ENCODE peak calls at places on chromosomes 6 and 20, in eight cellular contexts. K is cardiac fibroblast; C is CD4-positive, alpha-beta T cell; O is nephron progenitor cell; A is AG04450; Y is IMR-90; Z is AG10803; X is HFF-Myc. J is an unnamed sample.

GRCh38 chr20:9408422-9409300 is 105.7 kb upstream of the LAMP5 start:
- DNase-seq in O (no peak), C (no peak), K (peak), A (no peak), X (no peak), Z (peak), Y (peak), J (no peak)

GRCh38 chr20:7147220-7147601 is 379.7 kb downstream of the BMP2 start:
- DNase-seq in Y (no peak), X (no peak), K (no peak), C (no peak), Z (no peak), A (no peak), O (no peak), J (no peak)

GRCh38 chr6:154615483-154616025 is 105.1 kb upstream of the CNKSR3 start:
- DNase-seq in X (peak), C (no peak), A (peak), Y (peak), O (no peak), Z (peak), K (peak), J (no peak)

GRCh38 chr20:45818239-45818638 is 5.8 kb downstream of the UBE2C start:
- DNase-seq in A (no peak), K (no peak), Z (no peak), X (no peak), C (no peak), Y (no peak), O (no peak), J (no peak)

GRCh38 chr6:16868968-16869367 is 107.7 kb upstream of the ATXN1 start:
- DNase-seq in A (no peak), Z (no peak), Y (peak), C (no peak), X (no peak), O (no peak), K (no peak), J (no peak)

GRCh38 chr6:73349311-73349710 is 4.8 kb downstream of the DPPA5 start:
- DNase-seq in C (no peak), A (no peak), Z (no peak), K (no peak), O (no peak), X (no peak), Y (no peak), J (no peak)

GRCh38 chr6:1890071-1890470 is 280.4 kb downstream of the FOXC1 start:
- DNase-seq in A (no peak), Z (no peak), X (no peak), C (no peak), K (peak), O (no peak), Y (no peak), J (no peak)

GRCh38 chr6:145332001-145332400 is 403.3 kb downstream of the EPM2A start:
- DNase-seq in X (no peak), O (no peak), C (no peak), K (no peak), Z (no peak), A (no peak), Y (no peak), J (no peak)

GRCh38 chr6:100266512-100266911 is 198.2 kb downstream of the SIM1 start:
- DNase-seq in Y (no peak), A (no peak), X (no peak), K (no peak), Z (no peak), C (no peak), O (no peak), J (no peak)

GRCh38 chr6:31479151-31479932 is 18.6 kb upstream of the MICB start:
- DNase-seq in X (no peak), C (no peak), K (no peak), A (no peak), O (no peak), Z (no peak), Y (no peak), J (no peak)

GRCh38 chr20:45835230-45836224 is 1.9 kb downstream of the SNX21 start:
- DNase-seq in C (no peak), X (no peak), Y (peak), K (peak), Z (peak), A (no peak), O (no peak), J (no peak)

GRCh38 chr6:166715065-166715464 is 88.0 kb upstream of the RPS6KA2 start:
- DNase-seq in C (no peak), A (no peak), O (no peak), Z (no peak), K (no peak), X (no peak), Y (no peak), J (no peak)

GRCh38 chr6:150256618-150257272 is 112.1 kb upstream of the IYD start:
- DNase-seq in O (no peak), K (peak), C (no peak), X (no peak), Z (peak), Y (peak), A (no peak), J (no peak)

GRCh38 chr20:25238319-25239037 is 9.4 kb upstream of the PYGB start:
- DNase-seq in A (no peak), K (peak), X (no peak), C (no peak), Y (peak), Z (peak), O (no peak), J (no peak)

GRCh38 chr6:89585156-89585555 is 53.4 kb downstream of the LYRM2 start:
- DNase-seq in O (no peak), A (no peak), Y (no peak), X (no peak), Z (peak), C (no peak), K (no peak), J (no peak)

GRCh38 chr6:108902389-108902792 is 54.2 kb downstream of the ARMC2 start:
- DNase-seq in K (peak), Y (peak), A (no peak), O (no peak), Z (peak), C (no peak), X (no peak), J (no peak)

GRCh38 chr6:45727824-45728449 is 287.7 kb downstream of the CLIC5 start:
- DNase-seq in K (no peak), Y (no peak), X (no peak), A (no peak), O (no peak), C (no peak), Z (no peak), J (no peak)

GRCh38 chr6:11659757-11660156 is 118.8 kb downstream of the ADTRP start:
- DNase-seq in C (no peak), Y (no peak), O (no peak), A (no peak), Z (no peak), K (no peak), X (no peak), J (no peak)

GRCh38 chr6:169556238-169556637 is 145.6 kb downstream of the WDR27 start:
- DNase-seq in Y (no peak), A (no peak), K (no peak), C (no peak), Z (peak), X (no peak), O (no peak), J (no peak)

GRCh38 chr6:13383280-13384163 is 55.2 kb upstream of the TBC1D7 start:
- DNase-seq in K (peak), O (no peak), Z (peak), X (no peak), C (no peak), A (no peak), Y (peak), J (no peak)

GRCh38 chr6:40960784-40961430 is 78.1 kb downstream of the UNC5CL start:
- DNase-seq in Z (no peak), Y (peak), X (no peak), O (no peak), A (no peak), K (no peak), C (no peak), J (no peak)

DNA sequence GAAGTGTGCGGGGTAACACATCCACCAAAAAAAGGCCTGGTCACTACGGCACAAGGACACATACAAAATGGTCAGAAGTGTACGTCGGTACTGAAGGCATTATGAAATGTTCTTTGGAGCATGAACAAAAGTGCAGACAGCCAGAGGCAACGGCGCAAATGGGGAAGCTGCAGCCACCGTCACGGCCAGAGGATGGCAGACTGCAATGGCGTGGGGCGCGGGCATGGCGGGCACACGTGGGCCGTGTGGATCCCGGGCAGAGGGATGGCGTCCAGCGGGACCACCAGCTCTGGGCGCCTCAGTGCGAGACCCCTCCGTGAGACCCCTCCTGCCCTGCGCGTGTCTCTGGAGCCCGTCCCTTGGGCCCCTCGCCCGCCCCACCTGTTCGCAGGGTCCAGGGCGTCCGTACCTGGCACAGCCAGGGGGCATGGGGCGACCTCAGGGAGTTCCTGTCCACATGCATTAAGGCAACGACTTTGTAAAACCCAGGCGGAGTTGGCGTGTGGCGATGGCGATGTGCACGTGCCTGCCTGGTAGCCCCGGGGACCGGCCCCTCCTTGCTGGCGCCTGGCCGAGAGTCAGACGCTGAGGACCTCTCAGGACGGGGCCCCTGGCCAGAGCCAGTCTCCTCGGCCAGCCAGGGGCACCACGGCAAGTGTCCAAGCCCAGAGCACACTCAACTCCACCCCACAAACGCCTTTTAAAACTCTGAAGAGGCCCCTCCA is 39.5 kb upstream of the CHRNA4 start:
- DNase-seq in K (no peak), Z (no peak), C (no peak), A (no peak), X (no peak), Y (no peak), O (no peak), J (no peak)
- TF ChIP-seq CTCF in K (no peak), Z (no peak), C (no peak), A (no peak), X (no peak), Y (no peak), O (no peak), J (no peak)

GRCh38 chr20:35568645-35569044 is 26.8 kb downstream of the ERGIC3 start:
- DNase-seq in Z (no peak), C (no peak), X (no peak), O (no peak), K (no peak), A (no peak), Y (no peak), J (no peak)
- TF ChIP-seq CTCF in Z (peak), C (no peak), X (peak), O (peak), K (peak), A (peak), Y (peak), J (peak)

DNA sequence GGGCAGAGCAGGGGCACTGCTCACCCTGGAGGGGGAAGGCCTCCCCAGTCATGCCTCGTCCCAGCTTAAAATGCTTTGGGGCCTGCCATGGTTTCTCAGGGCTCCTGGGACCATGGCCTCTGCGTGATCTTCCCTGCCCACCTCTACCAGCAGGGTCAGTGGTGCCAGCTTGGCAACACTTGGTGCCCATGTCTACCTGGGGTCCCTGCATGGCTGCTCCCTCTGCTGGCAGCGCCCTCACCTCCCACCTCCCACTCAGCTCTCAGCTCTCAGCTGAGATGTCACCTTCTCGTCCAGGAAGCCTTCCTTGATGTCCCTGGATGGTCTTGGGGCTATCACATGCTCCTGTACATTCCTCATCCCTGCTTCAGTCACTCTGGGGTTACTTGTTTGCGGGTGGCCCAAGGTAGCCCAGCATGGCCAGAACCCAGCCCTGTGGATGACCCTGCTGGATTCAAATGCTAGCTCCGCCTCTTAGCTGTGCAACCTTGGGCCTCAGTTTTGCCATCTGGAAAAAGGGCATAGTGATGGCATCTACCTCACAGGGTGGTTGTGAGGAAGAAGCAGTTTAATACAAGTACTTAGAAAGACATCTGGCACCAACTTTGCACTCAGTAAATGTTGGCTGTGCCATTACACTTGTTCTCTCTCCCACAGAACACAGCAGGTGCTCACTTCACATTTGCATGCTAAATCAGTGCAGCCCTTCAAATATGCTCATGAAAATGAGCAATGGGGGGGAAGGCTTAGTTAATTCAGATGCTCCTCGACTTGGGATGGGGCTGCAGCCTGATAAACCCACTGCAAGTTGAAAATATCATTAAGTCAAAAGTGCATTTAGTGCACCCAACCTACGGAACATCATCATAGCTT is 53.5 kb upstream of the PTPN1 start:
- DNase-seq in Z (no peak), C (no peak), Y (no peak), A (no peak), O (no peak), K (no peak), X (no peak), J (no peak)
- TF ChIP-seq CTCF in Z (no peak), C (no peak), Y (no peak), A (peak), O (no peak), K (peak), X (peak), J (no peak)

DNA sequence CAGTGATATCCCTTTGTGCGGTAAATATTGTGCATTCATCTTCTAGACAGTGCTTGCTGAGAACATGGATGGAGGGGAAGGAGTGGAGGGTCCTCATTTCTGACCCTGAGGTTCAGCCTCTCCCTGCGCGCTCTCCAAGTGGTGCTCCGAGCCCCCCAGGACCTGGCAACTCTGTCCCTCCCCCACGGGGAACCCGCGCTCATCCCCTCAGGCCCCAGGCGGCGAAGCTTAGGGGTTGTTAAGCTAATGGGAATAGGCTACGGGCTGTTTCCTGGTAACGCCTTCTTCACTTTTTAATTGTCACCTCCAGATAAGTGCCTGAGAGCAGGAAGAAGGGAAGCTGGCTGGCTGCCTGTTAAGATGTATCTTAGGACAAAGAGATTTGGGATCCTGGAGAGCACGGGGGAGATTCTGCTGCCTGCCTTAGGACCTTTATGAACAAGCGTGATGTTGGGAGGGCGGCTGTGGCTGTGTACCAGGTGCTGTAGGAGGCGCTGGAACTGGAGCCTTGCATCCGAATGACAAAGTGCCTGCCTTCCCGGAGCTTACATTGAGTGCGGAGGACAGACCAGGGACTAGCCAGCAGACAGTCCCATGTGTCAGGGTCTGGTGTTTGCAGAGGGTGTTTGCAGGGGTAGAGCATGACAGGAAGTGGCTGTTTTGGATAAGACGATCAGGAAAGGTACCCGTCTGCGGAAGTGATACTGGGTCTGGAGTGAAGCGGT is 11.7 kb downstream of the TSHZ2 start:
- DNase-seq in A (no peak), O (no peak), Z (no peak), Y (no peak), X (no peak), C (no peak), K (no peak), J (no peak)
- TF ChIP-seq CTCF in A (no peak), O (no peak), Z (no peak), Y (no peak), X (no peak), C (no peak), K (no peak), J (no peak)

GRCh38 chr20:35146922-35147574 is at the start of gene EDEM2:
- DNase-seq in Z (peak), A (peak), K (peak), O (peak), X (peak), C (peak), Y (peak), J (peak)
- TF ChIP-seq CTCF in Z (no peak), A (no peak), K (peak), O (no peak), X (no peak), C (no peak), Y (no peak), J (peak)

DNA sequence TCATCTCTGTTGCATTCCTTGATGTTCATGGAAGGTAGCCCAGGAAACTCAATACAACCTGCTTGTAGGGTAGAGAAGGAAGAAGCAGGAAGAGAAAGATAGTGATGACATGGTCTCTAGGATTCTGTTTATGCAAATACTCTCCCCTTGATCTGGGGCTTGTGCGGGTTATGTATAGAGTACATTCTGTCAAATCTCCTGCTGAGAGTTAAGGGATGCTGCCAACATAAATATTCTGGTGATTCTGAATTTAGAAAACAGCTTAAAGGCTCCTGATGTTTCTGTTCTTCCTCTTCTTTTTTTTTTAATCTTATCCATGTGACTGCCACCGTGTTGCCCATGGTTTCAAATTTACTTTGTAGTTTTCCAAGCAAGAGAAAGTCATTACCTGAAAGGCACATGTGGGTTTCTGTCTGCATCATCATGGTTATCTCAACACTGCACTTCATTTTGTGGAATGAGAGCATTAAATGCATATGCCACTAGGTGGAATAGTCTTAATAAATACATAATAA is 150.6 kb downstream of the RPS12 start:
- DNase-seq in X (no peak), C (no peak), Z (no peak), O (no peak), Y (peak), K (no peak), A (no peak), J (no peak)
- TF ChIP-seq CTCF in X (no peak), C (no peak), Z (no peak), O (no peak), Y (no peak), K (no peak), A (peak), J (no peak)

GRCh38 chr6:91081452-91082067 is 494.7 kb upstream of the MAP3K7 start:
- DNase-seq in Z (peak), C (no peak), A (peak), Y (peak), X (peak), O (peak), K (peak), J (peak)

GRCh38 chr6:91082311-91082803 is 495.5 kb upstream of the MAP3K7 start:
- DNase-seq in Y (peak), C (no peak), K (peak), X (no peak), Z (no peak), O (peak), A (no peak), J (no peak)

GRCh38 chr6:91083226-91083625 is 496.4 kb upstream of the MAP3K7 start:
- DNase-seq in Z (peak), A (no peak), O (no peak), Y (no peak), X (no peak), C (no peak), K (peak), J (no peak)

DNA sequence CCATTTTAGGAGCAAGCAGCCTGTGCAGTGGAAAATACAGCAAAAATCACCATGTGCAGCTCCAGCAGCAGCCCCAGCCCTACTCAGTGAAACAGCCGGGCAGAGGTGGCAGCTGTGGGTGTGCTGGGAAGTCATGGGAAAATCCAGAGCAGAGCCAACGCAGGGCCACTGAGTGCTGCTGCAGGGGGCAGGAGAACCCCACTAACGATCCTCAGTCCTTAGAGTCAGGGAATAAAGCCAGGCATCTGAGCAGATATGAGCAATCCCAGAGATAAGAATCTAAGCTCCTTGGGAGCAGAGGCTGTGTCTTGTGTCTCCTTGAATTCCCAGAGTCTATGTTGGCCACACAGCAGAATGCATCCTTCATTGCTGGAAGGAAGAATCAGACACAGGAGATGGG is 493.1 kb upstream of the MAP3K7 start:
- DNase-seq in O (peak), K (no peak), X (no peak), Y (no peak), A (no peak), Z (no peak), C (no peak), J (no peak)
- TF ChIP-seq CTCF in O (no peak), K (no peak), X (no peak), Y (no peak), A (no peak), Z (no peak), C (no peak), J (no peak)

J was measured in endothelial cell.